ENCODE peak calls at places on chromosome 12, in eight cellular contexts. One of them, this sample, is unnamed. For H3K4me1, the result is how much of the 10 kb centered on the place peaks cover.

GRCh38 chr12:4012977-4013968 is 140.1 kb upstream of the PARP11 start:
- DNase-seq in heart left ventricle: no peak
- DNase-seq in A549: no peak
- DNase-seq in uterus: no peak
- DNase-seq in body of pancreas: peak
- DNase-seq in suprapubic skin: no peak
- DNase-seq in IMR-90: no peak
- DNase-seq in testis: no peak
- DNase-seq in this sample: no peak

GRCh38 chr12:116048886-116049285 is 228.6 kb downstream of the MED13L start:
- DNase-seq in heart left ventricle: no peak
- DNase-seq in A549: no peak
- DNase-seq in uterus: no peak
- DNase-seq in body of pancreas: no peak
- DNase-seq in suprapubic skin: no peak
- DNase-seq in IMR-90: no peak
- DNase-seq in testis: no peak
- DNase-seq in this sample: peak

GRCh38 chr12:64042901-64043300 is 179.2 kb downstream of the KICS2 start:
- DNase-seq in heart left ventricle: no peak
- DNase-seq in A549: no peak
- DNase-seq in uterus: no peak
- DNase-seq in body of pancreas: no peak
- DNase-seq in suprapubic skin: no peak
- DNase-seq in IMR-90: peak
- DNase-seq in testis: no peak
- DNase-seq in this sample: no peak

GRCh38 chr12:100564090-100564489 is 9.4 kb upstream of the GAS2L3 start:
- DNase-seq in heart left ventricle: no peak
- DNase-seq in A549: no peak
- DNase-seq in uterus: no peak
- DNase-seq in body of pancreas: no peak
- DNase-seq in suprapubic skin: no peak
- DNase-seq in IMR-90: peak
- DNase-seq in testis: no peak
- DNase-seq in this sample: peak

GRCh38 chr12:93591137-93591868 is 18.8 kb downstream of the SOCS2 start:
- DNase-seq in heart left ventricle: peak
- DNase-seq in A549: peak
- DNase-seq in uterus: peak
- DNase-seq in body of pancreas: peak
- DNase-seq in suprapubic skin: peak
- DNase-seq in IMR-90: peak
- DNase-seq in testis: peak
- DNase-seq in this sample: peak

GRCh38 chr12:54000105-54000773 is at the start of gene HOXC9:
- DNase-seq in heart left ventricle: no peak
- DNase-seq in A549: no peak
- DNase-seq in uterus: no peak
- DNase-seq in body of pancreas: no peak
- DNase-seq in suprapubic skin: no peak
- DNase-seq in IMR-90: no peak
- DNase-seq in testis: no peak
- DNase-seq in this sample: peak

GRCh38 chr12:94427520-94428381 is 31.9 kb downstream of the CEP83 start:
- DNase-seq in heart left ventricle: peak
- DNase-seq in A549: no peak
- DNase-seq in uterus: peak
- DNase-seq in body of pancreas: peak
- DNase-seq in suprapubic skin: no peak
- DNase-seq in IMR-90: peak
- DNase-seq in testis: peak
- DNase-seq in this sample: peak

GRCh38 chr12:92108651-92109050 is 37.0 kb downstream of the BTG1 start:
- DNase-seq in heart left ventricle: peak
- DNase-seq in A549: no peak
- DNase-seq in uterus: peak
- DNase-seq in body of pancreas: no peak
- DNase-seq in suprapubic skin: no peak
- DNase-seq in IMR-90: peak
- DNase-seq in testis: no peak
- DNase-seq in this sample: no peak

GRCh38 chr12:16553457-16553856 is 52.5 kb downstream of the LMO3 start:
- DNase-seq in heart left ventricle: no peak
- DNase-seq in A549: no peak
- DNase-seq in uterus: no peak
- DNase-seq in body of pancreas: no peak
- DNase-seq in suprapubic skin: no peak
- DNase-seq in IMR-90: peak
- DNase-seq in testis: no peak
- DNase-seq in this sample: no peak

GRCh38 chr12:108804361-108804949 is 52.9 kb downstream of the SSH1 start:
- DNase-seq in heart left ventricle: peak
- DNase-seq in A549: no peak
- DNase-seq in uterus: peak
- DNase-seq in body of pancreas: peak
- DNase-seq in suprapubic skin: no peak
- DNase-seq in IMR-90: peak
- DNase-seq in testis: peak
- DNase-seq in this sample: peak

GRCh38 chr12:779745-780734 is 27.7 kb downstream of the WNK1 start:
- DNase-seq in heart left ventricle: no peak
- DNase-seq in A549: peak
- DNase-seq in uterus: no peak
- DNase-seq in body of pancreas: no peak
- DNase-seq in suprapubic skin: no peak
- DNase-seq in IMR-90: peak
- DNase-seq in testis: no peak
- DNase-seq in this sample: peak

GRCh38 chr12:48489012-48489411 is 6.7 kb downstream of the C12orf54 start:
- DNase-seq in heart left ventricle: no peak
- DNase-seq in A549: no peak
- DNase-seq in uterus: no peak
- DNase-seq in body of pancreas: no peak
- DNase-seq in suprapubic skin: no peak
- DNase-seq in IMR-90: peak
- DNase-seq in testis: no peak
- DNase-seq in this sample: no peak

GRCh38 chr12:12755923-12756322 is 29.5 kb upstream of the APOLD1 start:
- DNase-seq in heart left ventricle: no peak
- DNase-seq in A549: no peak
- DNase-seq in uterus: no peak
- DNase-seq in body of pancreas: no peak
- DNase-seq in suprapubic skin: no peak
- DNase-seq in IMR-90: no peak
- DNase-seq in testis: no peak
- DNase-seq in this sample: no peak

GRCh38 chr12:4997939-4998338 is 45.7 kb upstream of the KCNA5 start:
- DNase-seq in heart left ventricle: peak
- DNase-seq in A549: peak
- DNase-seq in uterus: peak
- DNase-seq in body of pancreas: no peak
- DNase-seq in suprapubic skin: peak
- DNase-seq in IMR-90: peak
- DNase-seq in testis: no peak
- DNase-seq in this sample: peak

GRCh38 chr12:79689477-79690155 is 1.1 kb downstream of the PAWR start:
- DNase-seq in heart left ventricle: peak
- DNase-seq in A549: peak
- DNase-seq in uterus: peak
- DNase-seq in body of pancreas: peak
- DNase-seq in suprapubic skin: no peak
- DNase-seq in IMR-90: peak
- DNase-seq in testis: peak
- DNase-seq in this sample: peak

GRCh38 chr12:92036771-92037453 is 108.7 kb downstream of the BTG1 start:
- DNase-seq in heart left ventricle: no peak
- DNase-seq in A549: no peak
- DNase-seq in uterus: no peak
- DNase-seq in body of pancreas: no peak
- DNase-seq in suprapubic skin: no peak
- DNase-seq in IMR-90: peak
- DNase-seq in testis: no peak
- DNase-seq in this sample: no peak

GRCh38 chr12:92034858-92035401 is 110.7 kb downstream of the BTG1 start:
- DNase-seq in heart left ventricle: peak
- DNase-seq in A549: peak
- DNase-seq in uterus: peak
- DNase-seq in body of pancreas: peak
- DNase-seq in suprapubic skin: no peak
- DNase-seq in IMR-90: peak
- DNase-seq in testis: peak
- DNase-seq in this sample: peak

GRCh38 chr12:83168756-83169155 is 482.1 kb downstream of the TMTC2 start:
- DNase-seq in heart left ventricle: no peak
- DNase-seq in A549: no peak
- DNase-seq in uterus: no peak
- DNase-seq in body of pancreas: no peak
- DNase-seq in suprapubic skin: no peak
- DNase-seq in IMR-90: no peak
- DNase-seq in testis: no peak
- DNase-seq in this sample: no peak

GRCh38 chr12:129964300-129964699 is 60.5 kb upstream of the TMEM132D start:
- DNase-seq in heart left ventricle: no peak
- DNase-seq in A549: no peak
- DNase-seq in uterus: no peak
- DNase-seq in body of pancreas: no peak
- DNase-seq in suprapubic skin: no peak
- DNase-seq in IMR-90: no peak
- DNase-seq in testis: no peak
- DNase-seq in this sample: no peak

GRCh38 chr12:12331896-12332295 is 18.1 kb downstream of the MANSC1 start:
- DNase-seq in heart left ventricle: no peak
- DNase-seq in A549: no peak
- DNase-seq in uterus: no peak
- DNase-seq in body of pancreas: peak
- DNase-seq in suprapubic skin: no peak
- DNase-seq in IMR-90: no peak
- DNase-seq in testis: no peak
- DNase-seq in this sample: no peak

GRCh38 chr12:119229837-119230236 is 51.1 kb downstream of the HSPB8 start:
- DNase-seq in heart left ventricle: peak
- DNase-seq in A549: peak
- DNase-seq in uterus: no peak
- DNase-seq in body of pancreas: no peak
- DNase-seq in suprapubic skin: no peak
- DNase-seq in IMR-90: peak
- DNase-seq in testis: peak
- DNase-seq in this sample: peak

GRCh38 chr12:116528067-116528466 is 31.1 kb upstream of the MAP1LC3B2 start:
- DNase-seq in heart left ventricle: no peak
- DNase-seq in A549: peak
- DNase-seq in uterus: no peak
- DNase-seq in body of pancreas: no peak
- DNase-seq in suprapubic skin: no peak
- DNase-seq in IMR-90: peak
- DNase-seq in testis: no peak
- DNase-seq in this sample: peak

GRCh38 chr12:95169368-95169767 is 47.9 kb downstream of the FGD6 start:
- DNase-seq in heart left ventricle: no peak
- DNase-seq in A549: peak
- DNase-seq in uterus: no peak
- DNase-seq in body of pancreas: peak
- DNase-seq in suprapubic skin: no peak
- DNase-seq in IMR-90: peak
- DNase-seq in testis: no peak
- DNase-seq in this sample: peak

GRCh38 chr12:26848156-26848825 is 15.3 kb upstream of the ITPR2 start:
- DNase-seq in heart left ventricle: no peak
- DNase-seq in A549: no peak
- DNase-seq in uterus: no peak
- DNase-seq in body of pancreas: no peak
- DNase-seq in suprapubic skin: no peak
- DNase-seq in IMR-90: peak
- DNase-seq in testis: no peak
- DNase-seq in this sample: no peak
- H3K27ac ChIP-seq in heart left ventricle: no peak
- H3K27ac ChIP-seq in A549: no peak
- H3K27ac ChIP-seq in uterus: no peak
- H3K27ac ChIP-seq in body of pancreas: no peak
- H3K27ac ChIP-seq in suprapubic skin: no peak
- H3K27ac ChIP-seq in IMR-90: no peak
- H3K27ac ChIP-seq in testis: no peak
- H3K27ac ChIP-seq in this sample: no peak

GRCh38 chr12:46388427-46388992 is 15.9 kb upstream of the SLC38A2 start:
- DNase-seq in heart left ventricle: no peak
- DNase-seq in A549: no peak
- DNase-seq in uterus: no peak
- DNase-seq in body of pancreas: no peak
- DNase-seq in suprapubic skin: no peak
- DNase-seq in IMR-90: peak
- DNase-seq in testis: no peak
- DNase-seq in this sample: peak
- H3K4me1 ChIP-seq in heart left ventricle: under half
- H3K4me1 ChIP-seq in A549: half or more
- H3K4me1 ChIP-seq in uterus: under half
- H3K4me1 ChIP-seq in body of pancreas: under half
- H3K4me1 ChIP-seq in suprapubic skin: half or more
- H3K4me1 ChIP-seq in IMR-90: under half
- H3K4me1 ChIP-seq in testis: under half
- H3K4me1 ChIP-seq in this sample: half or more

DNA sequence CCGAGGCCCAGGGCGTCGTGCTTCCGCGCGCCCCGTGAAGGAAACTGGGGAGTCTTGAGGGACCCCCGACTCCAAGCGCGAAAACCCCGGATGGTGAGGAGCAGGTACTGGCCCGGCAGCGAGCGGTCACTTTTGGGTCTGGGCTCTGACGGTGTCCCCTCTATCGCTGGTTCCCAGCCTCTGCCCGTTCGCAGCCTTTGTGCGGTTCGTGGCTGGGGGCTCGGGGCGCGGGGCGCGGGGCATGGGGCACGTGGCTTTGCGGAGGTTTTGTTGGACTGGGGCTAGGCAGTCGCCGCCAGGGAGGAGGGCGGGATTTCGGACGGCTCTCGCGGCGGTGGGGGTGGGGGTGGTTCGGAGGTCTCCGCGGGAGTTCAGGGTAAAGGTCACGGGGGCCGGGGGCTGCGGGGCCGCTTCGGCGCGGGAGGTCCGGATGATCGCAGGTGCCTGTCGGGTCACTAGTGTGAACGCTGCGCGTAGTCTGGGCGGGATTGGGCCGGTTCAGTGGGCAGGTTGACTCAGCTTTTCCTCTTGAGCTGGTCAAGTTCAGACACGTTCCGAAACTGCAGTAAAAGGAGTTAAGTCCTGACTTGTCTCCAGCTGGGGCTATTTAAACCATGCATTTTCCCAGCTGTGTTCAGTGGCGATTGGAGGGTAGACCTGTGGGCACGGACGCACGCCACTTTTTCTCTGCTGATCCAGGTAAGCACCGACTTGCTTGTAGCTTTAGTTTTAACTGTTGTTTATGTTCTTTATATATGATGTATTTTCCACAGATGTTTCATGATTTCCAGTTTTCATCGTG is 612 bp downstream of the MDM2 start:
- DNase-seq in heart left ventricle: peak
- DNase-seq in A549: peak
- DNase-seq in uterus: peak
- DNase-seq in body of pancreas: peak
- DNase-seq in suprapubic skin: peak
- DNase-seq in IMR-90: peak
- DNase-seq in testis: peak
- DNase-seq in this sample: peak
- TF ChIP-seq POLR2A in heart left ventricle: no peak
- TF ChIP-seq POLR2A in A549: peak
- TF ChIP-seq POLR2A in uterus: peak
- TF ChIP-seq POLR2A in body of pancreas: peak
- TF ChIP-seq POLR2A in suprapubic skin: no peak
- TF ChIP-seq POLR2A in IMR-90: peak
- TF ChIP-seq POLR2A in testis: no peak
- TF ChIP-seq POLR2A in this sample: peak

GRCh38 chr12:58172433-58173073 is 231.2 kb downstream of the ATP23 start:
- DNase-seq in heart left ventricle: no peak
- DNase-seq in A549: no peak
- DNase-seq in uterus: no peak
- DNase-seq in body of pancreas: no peak
- DNase-seq in suprapubic skin: no peak
- DNase-seq in IMR-90: no peak
- DNase-seq in testis: peak
- DNase-seq in this sample: no peak
- H3K27ac ChIP-seq in heart left ventricle: no peak
- H3K27ac ChIP-seq in A549: no peak
- H3K27ac ChIP-seq in uterus: no peak
- H3K27ac ChIP-seq in body of pancreas: no peak
- H3K27ac ChIP-seq in suprapubic skin: no peak
- H3K27ac ChIP-seq in IMR-90: no peak
- H3K27ac ChIP-seq in testis: peak
- H3K27ac ChIP-seq in this sample: no peak

This sample was measured in endothelial cell of umbilical vein.